ENCODE peak calls at places on chromosome 2, in seven cellular contexts. One of them, this sample, is unnamed.

GRCh38 chr2:158716091-158716815 is 78.9 kb upstream of the DAPL1 start:
- DNase-seq in HepG2: peak; percentile 30
- DNase-seq in SK-N-SH: no peak
- DNase-seq in GM12878: no peak
- DNase-seq in HCT116: no peak
- DNase-seq in K562: no peak
- DNase-seq in H1: no peak
- DNase-seq in this sample: no peak

GRCh38 chr2:23639406-23639982 is 254.5 kb downstream of the KLHL29 start:
- DNase-seq in GM12878: no peak
- DNase-seq in HCT116: no peak
- DNase-seq in K562: no peak
- DNase-seq in SK-N-SH: no peak
- DNase-seq in HepG2: no peak
- DNase-seq in H1: no peak
- DNase-seq in this sample: no peak

GRCh38 chr2:186059096-186059495 is 320.5 kb downstream of the FSIP2 start:
- DNase-seq in SK-N-SH: no peak
- DNase-seq in H1: no peak
- DNase-seq in HepG2: no peak
- DNase-seq in K562: no peak
- DNase-seq in GM12878: no peak
- DNase-seq in HCT116: no peak
- DNase-seq in this sample: no peak

GRCh38 chr2:37189452-37190153 is 1.1 kb upstream of the SULT6B1 start:
- DNase-seq in GM12878: no peak
- DNase-seq in HepG2: peak; percentile 90
- DNase-seq in HCT116: peak; percentile 89
- DNase-seq in K562: no peak
- DNase-seq in H1: no peak
- DNase-seq in SK-N-SH: no peak
- DNase-seq in this sample: no peak

GRCh38 chr2:24824966-24825882 is 32.0 kb downstream of the CENPO start:
- DNase-seq in K562: peak; percentile 64
- DNase-seq in GM12878: no peak
- DNase-seq in HCT116: peak; percentile 10
- DNase-seq in SK-N-SH: peak; percentile 64
- DNase-seq in HepG2: no peak
- DNase-seq in H1: peak; percentile 57
- DNase-seq in this sample: no peak

GRCh38 chr2:146634256-146635068 is 1210.4 kb upstream of the ACVR2A start:
- DNase-seq in HCT116: peak; percentile 72
- DNase-seq in K562: no peak
- DNase-seq in GM12878: no peak
- DNase-seq in H1: no peak
- DNase-seq in HepG2: no peak
- DNase-seq in SK-N-SH: no peak
- DNase-seq in this sample: no peak

GRCh38 chr2:200417389-200417788 is 92.5 kb downstream of the KCTD18 start:
- DNase-seq in HCT116: no peak
- DNase-seq in SK-N-SH: no peak
- DNase-seq in K562: no peak
- DNase-seq in H1: no peak
- DNase-seq in GM12878: no peak
- DNase-seq in HepG2: no peak
- DNase-seq in this sample: no peak

GRCh38 chr2:31558401-31559295 is 22.1 kb downstream of the SRD5A2 start:
- DNase-seq in HepG2: peak; percentile 77
- DNase-seq in GM12878: no peak
- DNase-seq in HCT116: no peak
- DNase-seq in SK-N-SH: no peak
- DNase-seq in K562: no peak
- DNase-seq in H1: no peak
- DNase-seq in this sample: no peak

GRCh38 chr2:148719941-148720436 is 75.4 kb downstream of the EPC2 start:
- DNase-seq in HepG2: no peak
- DNase-seq in K562: no peak
- DNase-seq in HCT116: no peak
- DNase-seq in SK-N-SH: no peak
- DNase-seq in H1: no peak
- DNase-seq in GM12878: no peak
- DNase-seq in this sample: no peak

GRCh38 chr2:95053543-95053942 is 28.0 kb downstream of the MAL start:
- DNase-seq in HCT116: no peak
- DNase-seq in K562: no peak
- DNase-seq in H1: peak; percentile 61
- DNase-seq in GM12878: no peak
- DNase-seq in HepG2: peak; percentile 33
- DNase-seq in SK-N-SH: no peak
- DNase-seq in this sample: peak; percentile 76

GRCh38 chr2:74632209-74632938 is 15.8 kb downstream of the M1AP start:
- DNase-seq in HepG2: no peak
- DNase-seq in SK-N-SH: no peak
- DNase-seq in HCT116: peak; percentile 51
- DNase-seq in K562: no peak
- DNase-seq in GM12878: no peak
- DNase-seq in H1: no peak
- DNase-seq in this sample: peak; percentile 15

GRCh38 chr2:161708350-161708974 is 84.2 kb downstream of the SLC4A10 start:
- DNase-seq in K562: no peak
- DNase-seq in H1: no peak
- DNase-seq in GM12878: no peak
- DNase-seq in HepG2: no peak
- DNase-seq in HCT116: no peak
- DNase-seq in SK-N-SH: no peak
- DNase-seq in this sample: no peak

GRCh38 chr2:14827226-14828023 is 194.9 kb downstream of the LRATD1 start:
- DNase-seq in H1: no peak
- DNase-seq in GM12878: no peak
- DNase-seq in SK-N-SH: no peak
- DNase-seq in K562: no peak
- DNase-seq in HepG2: no peak
- DNase-seq in HCT116: no peak
- DNase-seq in this sample: peak; percentile 5

GRCh38 chr2:119697290-119698013 is 18.5 kb downstream of the TMEM177 start:
- DNase-seq in K562: no peak
- DNase-seq in GM12878: peak; percentile 26
- DNase-seq in H1: no peak
- DNase-seq in HCT116: no peak
- DNase-seq in SK-N-SH: no peak
- DNase-seq in HepG2: no peak
- DNase-seq in this sample: no peak

GRCh38 chr2:127389778-127390435 is 2.1 kb upstream of the MAP3K2 start:
- DNase-seq in HepG2: no peak
- DNase-seq in H1: no peak
- DNase-seq in SK-N-SH: no peak
- DNase-seq in K562: no peak
- DNase-seq in HCT116: no peak
- DNase-seq in GM12878: no peak
- DNase-seq in this sample: no peak

GRCh38 chr2:8644605-8645175 is 37.2 kb upstream of the ID2 start:
- DNase-seq in SK-N-SH: no peak
- DNase-seq in GM12878: no peak
- DNase-seq in HepG2: no peak
- DNase-seq in H1: no peak
- DNase-seq in K562: peak; percentile 75
- DNase-seq in HCT116: no peak
- DNase-seq in this sample: no peak

GRCh38 chr2:59896499-59896898 is 657.0 kb downstream of the BCL11A start:
- DNase-seq in H1: no peak
- DNase-seq in HepG2: no peak
- DNase-seq in SK-N-SH: no peak
- DNase-seq in GM12878: no peak
- DNase-seq in HCT116: no peak
- DNase-seq in K562: no peak
- DNase-seq in this sample: no peak

GRCh38 chr2:220835563-220835962 is 736.5 kb downstream of the EPHA4 start:
- DNase-seq in SK-N-SH: no peak
- DNase-seq in H1: no peak
- DNase-seq in K562: no peak
- DNase-seq in HepG2: no peak
- DNase-seq in HCT116: no peak
- DNase-seq in GM12878: no peak
- DNase-seq in this sample: no peak

GRCh38 chr2:101223814-101224231 is 28.9 kb upstream of the CNOT11 start:
- DNase-seq in HepG2: no peak
- DNase-seq in GM12878: peak; percentile 97
- DNase-seq in H1: no peak
- DNase-seq in SK-N-SH: no peak
- DNase-seq in HCT116: no peak
- DNase-seq in K562: no peak
- DNase-seq in this sample: no peak

GRCh38 chr2:229475753-229476152 is 204.7 kb upstream of the PID1 start:
- DNase-seq in GM12878: no peak
- DNase-seq in HCT116: no peak
- DNase-seq in K562: no peak
- DNase-seq in SK-N-SH: no peak
- DNase-seq in HepG2: no peak
- DNase-seq in H1: no peak
- DNase-seq in this sample: no peak

GRCh38 chr2:11459816-11460215 is 6.1 kb downstream of the E2F6 start:
- DNase-seq in SK-N-SH: no peak
- DNase-seq in K562: no peak
- DNase-seq in HepG2: no peak
- DNase-seq in H1: no peak
- DNase-seq in GM12878: no peak
- DNase-seq in HCT116: no peak
- DNase-seq in this sample: no peak

GRCh38 chr2:62501794-62502500 is 4.0 kb downstream of the TMEM17 start:
- DNase-seq in H1: no peak
- DNase-seq in HepG2: no peak
- DNase-seq in K562: no peak
- DNase-seq in SK-N-SH: peak; percentile 24
- DNase-seq in HCT116: no peak
- DNase-seq in GM12878: no peak
- DNase-seq in this sample: no peak

GRCh38 chr2:226776104-226776503 is 23.5 kb downstream of the IRS1 start:
- DNase-seq in HepG2: no peak
- DNase-seq in SK-N-SH: no peak
- DNase-seq in H1: no peak
- DNase-seq in K562: no peak
- DNase-seq in GM12878: no peak
- DNase-seq in HCT116: no peak
- DNase-seq in this sample: no peak

GRCh38 chr2:8622199-8622911 is 59.5 kb upstream of the ID2 start:
- DNase-seq in H1: no peak
- DNase-seq in SK-N-SH: no peak
- DNase-seq in K562: no peak
- DNase-seq in GM12878: no peak
- DNase-seq in HepG2: no peak
- DNase-seq in HCT116: no peak
- DNase-seq in this sample: no peak

GRCh38 chr2:205903549-205904129 is 182.3 kb downstream of the INO80D start:
- DNase-seq in GM12878: no peak
- DNase-seq in SK-N-SH: peak; percentile 57
- DNase-seq in HCT116: peak; percentile 51
- DNase-seq in HepG2: peak; percentile 79
- DNase-seq in H1: no peak
- DNase-seq in K562: peak; percentile 25
- DNase-seq in this sample: no peak

GRCh38 chr2:132585982-132586608 is 83.9 kb downstream of the LYPD1 start:
- DNase-seq in K562: no peak
- DNase-seq in HCT116: no peak
- DNase-seq in GM12878: no peak
- DNase-seq in SK-N-SH: no peak
- DNase-seq in HepG2: no peak
- DNase-seq in H1: peak; percentile 41
- DNase-seq in this sample: no peak
- TF ChIP-seq JUND in K562: no peak
- TF ChIP-seq JUND in HCT116: no peak
- TF ChIP-seq JUND in GM12878: no peak
- TF ChIP-seq JUND in SK-N-SH: no peak
- TF ChIP-seq JUND in HepG2: no peak
- TF ChIP-seq JUND in H1: no peak
- TF ChIP-seq JUND in this sample: no peak

GRCh38 chr2:86046985-86047384 is 58.7 kb downstream of the POLR1A start:
- DNase-seq in SK-N-SH: no peak
- DNase-seq in K562: no peak
- DNase-seq in HCT116: no peak
- DNase-seq in H1: no peak
- DNase-seq in HepG2: no peak
- DNase-seq in GM12878: no peak
- DNase-seq in this sample: no peak
- TF ChIP-seq JUND in SK-N-SH: no peak
- TF ChIP-seq JUND in K562: no peak
- TF ChIP-seq JUND in HCT116: no peak
- TF ChIP-seq JUND in H1: no peak
- TF ChIP-seq JUND in HepG2: no peak
- TF ChIP-seq JUND in GM12878: no peak
- TF ChIP-seq JUND in this sample: no peak

GRCh38 chr2:73293534-73294171 is at the start of gene EGR4:
- DNase-seq in SK-N-SH: peak; percentile 93
- DNase-seq in HCT116: peak; percentile 64
- DNase-seq in HepG2: peak; percentile 70
- DNase-seq in K562: peak; percentile 64
- DNase-seq in H1: peak; percentile 89
- DNase-seq in GM12878: peak; percentile 34
- DNase-seq in this sample: peak; percentile 92
- TF ChIP-seq JUND in SK-N-SH: no peak
- TF ChIP-seq JUND in HCT116: no peak
- TF ChIP-seq JUND in HepG2: no peak
- TF ChIP-seq JUND in K562: no peak
- TF ChIP-seq JUND in H1: no peak
- TF ChIP-seq JUND in GM12878: no peak
- TF ChIP-seq JUND in this sample: no peak

GRCh38 chr2:219620546-219620945 is 6.9 kb upstream of the SLC4A3 start:
- DNase-seq in SK-N-SH: no peak
- DNase-seq in HCT116: no peak
- DNase-seq in K562: no peak
- DNase-seq in H1: no peak
- DNase-seq in GM12878: no peak
- DNase-seq in HepG2: no peak
- DNase-seq in this sample: no peak
- TF ChIP-seq JUND in SK-N-SH: no peak
- TF ChIP-seq JUND in HCT116: no peak
- TF ChIP-seq JUND in K562: no peak
- TF ChIP-seq JUND in H1: no peak
- TF ChIP-seq JUND in GM12878: no peak
- TF ChIP-seq JUND in HepG2: no peak
- TF ChIP-seq JUND in this sample: no peak

This sample was measured in T47D.